ENCODE peak calls at places on chromosomes 16 and 17, in seven cellular contexts. One of them, this sample, is unnamed.

GRCh38 chr16:24253192-24253591 is 2.9 kb upstream of the CACNG3 start:
- DNase-seq in HCT116: peak
- DNase-seq in effector memory CD8-positive, alpha-beta T cell: peak
- DNase-seq in stimulated activated naive CD8-positive, alpha-beta T cell treated with anti-CD3 and anti-CD28 coated beads, Interleukin-15, amount 100 ng/mL, for 72 hours: peak
- DNase-seq in ACHN: peak
- DNase-seq in cardiac septum: no peak
- DNase-seq in prostate gland: no peak
- DNase-seq in this sample: peak

GRCh38 chr16:20792216-20792615 is 14.1 kb downstream of the ERI2 start:
- DNase-seq in HCT116: no peak
- DNase-seq in effector memory CD8-positive, alpha-beta T cell: no peak
- DNase-seq in stimulated activated naive CD8-positive, alpha-beta T cell treated with anti-CD3 and anti-CD28 coated beads, Interleukin-15, amount 100 ng/mL, for 72 hours: no peak
- DNase-seq in ACHN: no peak
- DNase-seq in cardiac septum: no peak
- DNase-seq in prostate gland: no peak
- DNase-seq in this sample: no peak

GRCh38 chr17:66829883-66830282 is 5.0 kb upstream of the CACNG5 start:
- DNase-seq in HCT116: no peak
- DNase-seq in effector memory CD8-positive, alpha-beta T cell: no peak
- DNase-seq in stimulated activated naive CD8-positive, alpha-beta T cell treated with anti-CD3 and anti-CD28 coated beads, Interleukin-15, amount 100 ng/mL, for 72 hours: no peak
- DNase-seq in ACHN: no peak
- DNase-seq in cardiac septum: peak
- DNase-seq in prostate gland: no peak
- DNase-seq in this sample: no peak

GRCh38 chr17:82118815-82119380 is 20.9 kb upstream of the FASN start:
- DNase-seq in HCT116: no peak
- DNase-seq in effector memory CD8-positive, alpha-beta T cell: no peak
- DNase-seq in stimulated activated naive CD8-positive, alpha-beta T cell treated with anti-CD3 and anti-CD28 coated beads, Interleukin-15, amount 100 ng/mL, for 72 hours: no peak
- DNase-seq in ACHN: no peak
- DNase-seq in cardiac septum: no peak
- DNase-seq in prostate gland: no peak
- DNase-seq in this sample: no peak

GRCh38 chr16:69851491-69852240 is 89.5 kb downstream of the WWP2 start:
- DNase-seq in HCT116: no peak
- DNase-seq in effector memory CD8-positive, alpha-beta T cell: no peak
- DNase-seq in stimulated activated naive CD8-positive, alpha-beta T cell treated with anti-CD3 and anti-CD28 coated beads, Interleukin-15, amount 100 ng/mL, for 72 hours: no peak
- DNase-seq in ACHN: no peak
- DNase-seq in cardiac septum: no peak
- DNase-seq in prostate gland: no peak
- DNase-seq in this sample: no peak

GRCh38 chr17:67050066-67050465 is 5.7 kb downstream of the CACNG1 start:
- DNase-seq in HCT116: no peak
- DNase-seq in effector memory CD8-positive, alpha-beta T cell: no peak
- DNase-seq in stimulated activated naive CD8-positive, alpha-beta T cell treated with anti-CD3 and anti-CD28 coated beads, Interleukin-15, amount 100 ng/mL, for 72 hours: no peak
- DNase-seq in ACHN: no peak
- DNase-seq in cardiac septum: peak
- DNase-seq in prostate gland: no peak
- DNase-seq in this sample: no peak

GRCh38 chr16:73196670-73197069 is 148.7 kb upstream of the ZFHX3 start:
- DNase-seq in HCT116: peak
- DNase-seq in effector memory CD8-positive, alpha-beta T cell: no peak
- DNase-seq in stimulated activated naive CD8-positive, alpha-beta T cell treated with anti-CD3 and anti-CD28 coated beads, Interleukin-15, amount 100 ng/mL, for 72 hours: peak
- DNase-seq in ACHN: peak
- DNase-seq in cardiac septum: no peak
- DNase-seq in prostate gland: peak
- DNase-seq in this sample: peak

GRCh38 chr16:56610609-56611111 is 2.3 kb downstream of the MT2A start:
- DNase-seq in HCT116: no peak
- DNase-seq in effector memory CD8-positive, alpha-beta T cell: no peak
- DNase-seq in stimulated activated naive CD8-positive, alpha-beta T cell treated with anti-CD3 and anti-CD28 coated beads, Interleukin-15, amount 100 ng/mL, for 72 hours: no peak
- DNase-seq in ACHN: no peak
- DNase-seq in cardiac septum: no peak
- DNase-seq in prostate gland: no peak
- DNase-seq in this sample: no peak

GRCh38 chr17:11692688-11693087 is 94.4 kb downstream of the DNAH9 start:
- DNase-seq in HCT116: no peak
- DNase-seq in effector memory CD8-positive, alpha-beta T cell: no peak
- DNase-seq in stimulated activated naive CD8-positive, alpha-beta T cell treated with anti-CD3 and anti-CD28 coated beads, Interleukin-15, amount 100 ng/mL, for 72 hours: no peak
- DNase-seq in ACHN: no peak
- DNase-seq in cardiac septum: no peak
- DNase-seq in prostate gland: no peak
- DNase-seq in this sample: no peak

GRCh38 chr16:85765273-85765672 is 14.4 kb upstream of the C16orf74 start:
- DNase-seq in HCT116: no peak
- DNase-seq in effector memory CD8-positive, alpha-beta T cell: no peak
- DNase-seq in stimulated activated naive CD8-positive, alpha-beta T cell treated with anti-CD3 and anti-CD28 coated beads, Interleukin-15, amount 100 ng/mL, for 72 hours: no peak
- DNase-seq in ACHN: no peak
- DNase-seq in cardiac septum: no peak
- DNase-seq in prostate gland: no peak
- DNase-seq in this sample: no peak

GRCh38 chr17:64017381-64017980 is 3.0 kb downstream of the ICAM2 start:
- DNase-seq in HCT116: no peak
- DNase-seq in effector memory CD8-positive, alpha-beta T cell: no peak
- DNase-seq in stimulated activated naive CD8-positive, alpha-beta T cell treated with anti-CD3 and anti-CD28 coated beads, Interleukin-15, amount 100 ng/mL, for 72 hours: no peak
- DNase-seq in ACHN: no peak
- DNase-seq in cardiac septum: no peak
- DNase-seq in prostate gland: no peak
- DNase-seq in this sample: no peak

GRCh38 chr16:75085556-75085955 is 31.0 kb downstream of the LDHD start:
- DNase-seq in HCT116: no peak
- DNase-seq in effector memory CD8-positive, alpha-beta T cell: no peak
- DNase-seq in stimulated activated naive CD8-positive, alpha-beta T cell treated with anti-CD3 and anti-CD28 coated beads, Interleukin-15, amount 100 ng/mL, for 72 hours: no peak
- DNase-seq in ACHN: no peak
- DNase-seq in cardiac septum: no peak
- DNase-seq in prostate gland: no peak
- DNase-seq in this sample: no peak

GRCh38 chr16:85936761-85937343 is 37.9 kb downstream of the IRF8 start:
- DNase-seq in HCT116: no peak
- DNase-seq in effector memory CD8-positive, alpha-beta T cell: no peak
- DNase-seq in stimulated activated naive CD8-positive, alpha-beta T cell treated with anti-CD3 and anti-CD28 coated beads, Interleukin-15, amount 100 ng/mL, for 72 hours: peak
- DNase-seq in ACHN: no peak
- DNase-seq in cardiac septum: no peak
- DNase-seq in prostate gland: no peak
- DNase-seq in this sample: no peak

GRCh38 chr16:57754354-57755060 is 18.9 kb downstream of the KATNB1 start:
- DNase-seq in HCT116: no peak
- DNase-seq in effector memory CD8-positive, alpha-beta T cell: no peak
- DNase-seq in stimulated activated naive CD8-positive, alpha-beta T cell treated with anti-CD3 and anti-CD28 coated beads, Interleukin-15, amount 100 ng/mL, for 72 hours: no peak
- DNase-seq in ACHN: no peak
- DNase-seq in cardiac septum: no peak
- DNase-seq in prostate gland: no peak
- DNase-seq in this sample: no peak

GRCh38 chr16:44655-45054 is 8.8 kb downstream of the POLR3K start:
- DNase-seq in HCT116: no peak
- DNase-seq in effector memory CD8-positive, alpha-beta T cell: no peak
- DNase-seq in stimulated activated naive CD8-positive, alpha-beta T cell treated with anti-CD3 and anti-CD28 coated beads, Interleukin-15, amount 100 ng/mL, for 72 hours: no peak
- DNase-seq in ACHN: no peak
- DNase-seq in cardiac septum: no peak
- DNase-seq in prostate gland: no peak
- DNase-seq in this sample: no peak

GRCh38 chr16:58960034-58960433 is 225.9 kb upstream of the GOT2 start:
- DNase-seq in HCT116: no peak
- DNase-seq in effector memory CD8-positive, alpha-beta T cell: no peak
- DNase-seq in stimulated activated naive CD8-positive, alpha-beta T cell treated with anti-CD3 and anti-CD28 coated beads, Interleukin-15, amount 100 ng/mL, for 72 hours: no peak
- DNase-seq in ACHN: no peak
- DNase-seq in cardiac septum: no peak
- DNase-seq in prostate gland: no peak
- DNase-seq in this sample: no peak

GRCh38 chr17:61415374-61416210 is 15.9 kb downstream of the TBX2 start:
- DNase-seq in HCT116: no peak
- DNase-seq in effector memory CD8-positive, alpha-beta T cell: no peak
- DNase-seq in stimulated activated naive CD8-positive, alpha-beta T cell treated with anti-CD3 and anti-CD28 coated beads, Interleukin-15, amount 100 ng/mL, for 72 hours: no peak
- DNase-seq in ACHN: no peak
- DNase-seq in cardiac septum: no peak
- DNase-seq in prostate gland: peak
- DNase-seq in this sample: no peak

GRCh38 chr17:41478240-41478639 is 2.7 kb downstream of the KRT35 start:
- DNase-seq in HCT116: no peak
- DNase-seq in effector memory CD8-positive, alpha-beta T cell: no peak
- DNase-seq in stimulated activated naive CD8-positive, alpha-beta T cell treated with anti-CD3 and anti-CD28 coated beads, Interleukin-15, amount 100 ng/mL, for 72 hours: no peak
- DNase-seq in ACHN: no peak
- DNase-seq in cardiac septum: no peak
- DNase-seq in prostate gland: no peak
- DNase-seq in this sample: no peak

GRCh38 chr16:3164121-3164991 is 23.6 kb upstream of the OR1F1 start:
- DNase-seq in HCT116: no peak
- DNase-seq in effector memory CD8-positive, alpha-beta T cell: no peak
- DNase-seq in stimulated activated naive CD8-positive, alpha-beta T cell treated with anti-CD3 and anti-CD28 coated beads, Interleukin-15, amount 100 ng/mL, for 72 hours: no peak
- DNase-seq in ACHN: no peak
- DNase-seq in cardiac septum: no peak
- DNase-seq in prostate gland: no peak
- DNase-seq in this sample: no peak

GRCh38 chr17:80096531-80097306 is 4.7 kb upstream of the GAA start:
- DNase-seq in HCT116: no peak
- DNase-seq in effector memory CD8-positive, alpha-beta T cell: no peak
- DNase-seq in stimulated activated naive CD8-positive, alpha-beta T cell treated with anti-CD3 and anti-CD28 coated beads, Interleukin-15, amount 100 ng/mL, for 72 hours: no peak
- DNase-seq in ACHN: no peak
- DNase-seq in cardiac septum: no peak
- DNase-seq in prostate gland: no peak
- DNase-seq in this sample: no peak

GRCh38 chr16:46813611-46814010 is 17.4 kb downstream of the C16orf87 start:
- DNase-seq in HCT116: no peak
- DNase-seq in effector memory CD8-positive, alpha-beta T cell: no peak
- DNase-seq in stimulated activated naive CD8-positive, alpha-beta T cell treated with anti-CD3 and anti-CD28 coated beads, Interleukin-15, amount 100 ng/mL, for 72 hours: no peak
- DNase-seq in ACHN: no peak
- DNase-seq in cardiac septum: no peak
- DNase-seq in prostate gland: no peak
- DNase-seq in this sample: no peak

GRCh38 chr17:76149214-76149613 is 8.2 kb upstream of the FOXJ1 start:
- DNase-seq in HCT116: no peak
- DNase-seq in effector memory CD8-positive, alpha-beta T cell: no peak
- DNase-seq in stimulated activated naive CD8-positive, alpha-beta T cell treated with anti-CD3 and anti-CD28 coated beads, Interleukin-15, amount 100 ng/mL, for 72 hours: no peak
- DNase-seq in ACHN: no peak
- DNase-seq in cardiac septum: no peak
- DNase-seq in prostate gland: no peak
- DNase-seq in this sample: no peak

GRCh38 chr17:7701681-7702080 is 3.3 kb upstream of the EFNB3 start:
- DNase-seq in HCT116: no peak
- DNase-seq in effector memory CD8-positive, alpha-beta T cell: no peak
- DNase-seq in stimulated activated naive CD8-positive, alpha-beta T cell treated with anti-CD3 and anti-CD28 coated beads, Interleukin-15, amount 100 ng/mL, for 72 hours: no peak
- DNase-seq in ACHN: no peak
- DNase-seq in cardiac septum: no peak
- DNase-seq in prostate gland: no peak
- DNase-seq in this sample: no peak

GRCh38 chr17:73232587-73233373 is 28.9 kb downstream of the CPSF4L start:
- DNase-seq in HCT116: no peak
- DNase-seq in effector memory CD8-positive, alpha-beta T cell: peak
- DNase-seq in stimulated activated naive CD8-positive, alpha-beta T cell treated with anti-CD3 and anti-CD28 coated beads, Interleukin-15, amount 100 ng/mL, for 72 hours: no peak
- DNase-seq in ACHN: peak
- DNase-seq in cardiac septum: peak
- DNase-seq in prostate gland: peak
- DNase-seq in this sample: peak

This sample was measured in HT-29.